ENCODE peak calls at places on chromosomes 16 and 17, in nine cellular contexts. W is HTR-8/SVneo; Q is NCI-H2081; E is transverse colon; R is NCI-H1436; J is iPS-NIHi11; Z is IMR-90; P is activated T-cell treated with anti-CD3 and anti-CD28 coated beads, Interleukin-2, amount 50 U/mL, for 24 hours; Y is NCI-H460. K is an unnamed sample.

GRCh38 chr17:38604479-38605229 is 1.1 kb downstream of the SRCIN1 start:
- DNase-seq in Z (no peak), R (peak; percentile 78), P (peak; percentile 53), J (peak; percentile 42), E (no peak), Q (no peak), W (no peak), Y (no peak), K (no peak)

GRCh38 chr17:50908860-50909764 is 43.0 kb upstream of the TOB1 start:
- DNase-seq in Y (no peak), J (no peak), P (no peak), Z (no peak), E (no peak), W (no peak), Q (peak; percentile 64), R (no peak), K (no peak)

GRCh38 chr17:19242323-19242722 is 5.2 kb downstream of the EPN2 start:
- DNase-seq in P (no peak), E (no peak), Y (no peak), W (no peak), Q (no peak), J (no peak), R (no peak), Z (no peak), K (no peak)

GRCh38 chr16:85391769-85392583 is 221.1 kb upstream of the GSE1 start:
- DNase-seq in W (no peak), Q (no peak), R (no peak), Z (peak; percentile 17), Y (no peak), P (no peak), J (no peak), E (no peak), K (no peak)

GRCh38 chr17:68296217-68297140 is 5.2 kb downstream of the ARSG start:
- DNase-seq in W (no peak), R (no peak), P (peak; percentile 42), Y (no peak), Q (no peak), E (peak; percentile 52), Z (no peak), J (no peak), K (no peak)

GRCh38 chr16:81485824-81486554 is 41.4 kb downstream of the CMIP start:
- DNase-seq in E (no peak), Y (no peak), Q (no peak), Z (no peak), P (no peak), R (no peak), J (no peak), W (no peak), K (no peak)

GRCh38 chr16:77873066-77873465 is 84.7 kb downstream of the VAT1L start:
- DNase-seq in Z (no peak), E (no peak), P (no peak), Y (no peak), J (no peak), R (no peak), Q (no peak), W (no peak), K (no peak)

GRCh38 chr17:58447039-58447975 is 30.0 kb upstream of the RNF43 start:
- DNase-seq in R (peak; percentile 80), Z (peak; percentile 85), J (peak; percentile 73), Q (peak; percentile 88), Y (peak; percentile 78), W (peak; percentile 91), E (peak; percentile 81), P (peak; percentile 70), K (peak; percentile 61)

GRCh38 chr17:8029121-8029520 is 9.7 kb upstream of the ALOX15B start:
- DNase-seq in W (no peak), R (no peak), E (no peak), Y (no peak), Q (no peak), P (no peak), J (no peak), Z (peak; percentile 20), K (peak; percentile 83)

GRCh38 chr16:9901-10665 is 43.3 kb downstream of the POLR3K start:
- DNase-seq in Z (no peak), R (no peak), W (no peak), Y (no peak), Q (no peak), J (no peak), E (peak; percentile 26), P (no peak), K (no peak)

GRCh38 chr17:57629470-57629869 is 115.6 kb downstream of the CCDC182 start:
- DNase-seq in Z (no peak), J (no peak), P (no peak), Y (no peak), Q (no peak), R (no peak), E (peak; percentile 46), W (no peak), K (no peak)